ENCODE peak calls at places on chromosomes 6 and 20, in ten cellular contexts. One of them, this sample, is unnamed.

GRCh38 chr6:151211075-151211474 is 28.7 kb upstream of the AKAP12 start:
- DNase-seq in heart right ventricle: no peak
- DNase-seq in activated CD4-positive, alpha-beta T cell treated with anti-CD3 and anti-CD28 coated beads, Interleukin-2, amount 50 U/mL, for 1 hour: no peak
- DNase-seq in activated gamma-delta T cell treated with Interleukin-2 at 50 U/mL for 16 hours: no peak
- DNase-seq in stimulated activated CD4-positive, alpha-beta T cell treated with anti-CD3 and anti-CD28 coated beads, Interleukin-1b, Interleukin-23, amount 100 ng/mL, for 1 hour: no peak
- DNase-seq in T-helper 9 cell: no peak
- DNase-seq in heart left ventricle: no peak
- DNase-seq in hippocampal formation: no peak
- DNase-seq in naive thymus-derived CD4-positive, alpha-beta T cell: no peak
- DNase-seq in breast epithelium: no peak
- DNase-seq in this sample: no peak

GRCh38 chr6:98839788-98840361 is 5.5 kb downstream of the POU3F2 start:
- DNase-seq in activated CD4-positive, alpha-beta T cell treated with anti-CD3 and anti-CD28 coated beads, Interleukin-2, amount 50 U/mL, for 1 hour: no peak
- DNase-seq in heart right ventricle: no peak
- DNase-seq in naive thymus-derived CD4-positive, alpha-beta T cell: no peak
- DNase-seq in stimulated activated CD4-positive, alpha-beta T cell treated with anti-CD3 and anti-CD28 coated beads, Interleukin-1b, Interleukin-23, amount 100 ng/mL, for 1 hour: no peak
- DNase-seq in heart left ventricle: no peak
- DNase-seq in activated gamma-delta T cell treated with Interleukin-2 at 50 U/mL for 16 hours: no peak
- DNase-seq in breast epithelium: no peak
- DNase-seq in hippocampal formation: no peak
- DNase-seq in T-helper 9 cell: no peak
- DNase-seq in this sample: no peak

GRCh38 chr6:29705389-29706231 is 17.6 kb upstream of the HLA-F start:
- DNase-seq in heart left ventricle: no peak
- DNase-seq in heart right ventricle: peak
- DNase-seq in activated CD4-positive, alpha-beta T cell treated with anti-CD3 and anti-CD28 coated beads, Interleukin-2, amount 50 U/mL, for 1 hour: no peak
- DNase-seq in breast epithelium: no peak
- DNase-seq in T-helper 9 cell: no peak
- DNase-seq in naive thymus-derived CD4-positive, alpha-beta T cell: peak
- DNase-seq in hippocampal formation: peak
- DNase-seq in activated gamma-delta T cell treated with Interleukin-2 at 50 U/mL for 16 hours: no peak
- DNase-seq in stimulated activated CD4-positive, alpha-beta T cell treated with anti-CD3 and anti-CD28 coated beads, Interleukin-1b, Interleukin-23, amount 100 ng/mL, for 1 hour: no peak
- DNase-seq in this sample: no peak

GRCh38 chr6:52540286-52540902 is 36.5 kb downstream of the TRAM2 start:
- DNase-seq in heart left ventricle: no peak
- DNase-seq in naive thymus-derived CD4-positive, alpha-beta T cell: no peak
- DNase-seq in activated gamma-delta T cell treated with Interleukin-2 at 50 U/mL for 16 hours: no peak
- DNase-seq in T-helper 9 cell: no peak
- DNase-seq in breast epithelium: no peak
- DNase-seq in activated CD4-positive, alpha-beta T cell treated with anti-CD3 and anti-CD28 coated beads, Interleukin-2, amount 50 U/mL, for 1 hour: no peak
- DNase-seq in stimulated activated CD4-positive, alpha-beta T cell treated with anti-CD3 and anti-CD28 coated beads, Interleukin-1b, Interleukin-23, amount 100 ng/mL, for 1 hour: no peak
- DNase-seq in heart right ventricle: no peak
- DNase-seq in hippocampal formation: no peak
- DNase-seq in this sample: no peak

GRCh38 chr20:57103146-57103800 is 163.2 kb downstream of the BMP7 start:
- DNase-seq in naive thymus-derived CD4-positive, alpha-beta T cell: no peak
- DNase-seq in stimulated activated CD4-positive, alpha-beta T cell treated with anti-CD3 and anti-CD28 coated beads, Interleukin-1b, Interleukin-23, amount 100 ng/mL, for 1 hour: no peak
- DNase-seq in activated CD4-positive, alpha-beta T cell treated with anti-CD3 and anti-CD28 coated beads, Interleukin-2, amount 50 U/mL, for 1 hour: no peak
- DNase-seq in heart left ventricle: no peak
- DNase-seq in breast epithelium: no peak
- DNase-seq in heart right ventricle: no peak
- DNase-seq in hippocampal formation: peak
- DNase-seq in T-helper 9 cell: no peak
- DNase-seq in activated gamma-delta T cell treated with Interleukin-2 at 50 U/mL for 16 hours: no peak
- DNase-seq in this sample: no peak

GRCh38 chr6:135226537-135226936 is 45.4 kb downstream of the MYB start:
- DNase-seq in activated gamma-delta T cell treated with Interleukin-2 at 50 U/mL for 16 hours: no peak
- DNase-seq in heart right ventricle: no peak
- DNase-seq in stimulated activated CD4-positive, alpha-beta T cell treated with anti-CD3 and anti-CD28 coated beads, Interleukin-1b, Interleukin-23, amount 100 ng/mL, for 1 hour: no peak
- DNase-seq in T-helper 9 cell: no peak
- DNase-seq in breast epithelium: no peak
- DNase-seq in heart left ventricle: no peak
- DNase-seq in hippocampal formation: no peak
- DNase-seq in naive thymus-derived CD4-positive, alpha-beta T cell: no peak
- DNase-seq in activated CD4-positive, alpha-beta T cell treated with anti-CD3 and anti-CD28 coated beads, Interleukin-2, amount 50 U/mL, for 1 hour: no peak
- DNase-seq in this sample: no peak

GRCh38 chr6:20808984-20809383 is 274.7 kb downstream of the CDKAL1 start:
- DNase-seq in heart left ventricle: no peak
- DNase-seq in naive thymus-derived CD4-positive, alpha-beta T cell: no peak
- DNase-seq in stimulated activated CD4-positive, alpha-beta T cell treated with anti-CD3 and anti-CD28 coated beads, Interleukin-1b, Interleukin-23, amount 100 ng/mL, for 1 hour: no peak
- DNase-seq in T-helper 9 cell: no peak
- DNase-seq in activated CD4-positive, alpha-beta T cell treated with anti-CD3 and anti-CD28 coated beads, Interleukin-2, amount 50 U/mL, for 1 hour: no peak
- DNase-seq in activated gamma-delta T cell treated with Interleukin-2 at 50 U/mL for 16 hours: no peak
- DNase-seq in breast epithelium: no peak
- DNase-seq in heart right ventricle: no peak
- DNase-seq in hippocampal formation: no peak
- DNase-seq in this sample: no peak

GRCh38 chr6:119379809-119380208 is 30.2 kb upstream of the MAN1A1 start:
- DNase-seq in heart right ventricle: no peak
- DNase-seq in T-helper 9 cell: no peak
- DNase-seq in activated gamma-delta T cell treated with Interleukin-2 at 50 U/mL for 16 hours: no peak
- DNase-seq in activated CD4-positive, alpha-beta T cell treated with anti-CD3 and anti-CD28 coated beads, Interleukin-2, amount 50 U/mL, for 1 hour: no peak
- DNase-seq in stimulated activated CD4-positive, alpha-beta T cell treated with anti-CD3 and anti-CD28 coated beads, Interleukin-1b, Interleukin-23, amount 100 ng/mL, for 1 hour: no peak
- DNase-seq in hippocampal formation: no peak
- DNase-seq in naive thymus-derived CD4-positive, alpha-beta T cell: no peak
- DNase-seq in heart left ventricle: no peak
- DNase-seq in breast epithelium: no peak
- DNase-seq in this sample: no peak

GRCh38 chr6:122530440-122531046 is 58.9 kb upstream of the SERINC1 start:
- DNase-seq in stimulated activated CD4-positive, alpha-beta T cell treated with anti-CD3 and anti-CD28 coated beads, Interleukin-1b, Interleukin-23, amount 100 ng/mL, for 1 hour: peak
- DNase-seq in heart left ventricle: no peak
- DNase-seq in T-helper 9 cell: peak
- DNase-seq in activated CD4-positive, alpha-beta T cell treated with anti-CD3 and anti-CD28 coated beads, Interleukin-2, amount 50 U/mL, for 1 hour: peak
- DNase-seq in breast epithelium: no peak
- DNase-seq in naive thymus-derived CD4-positive, alpha-beta T cell: peak
- DNase-seq in activated gamma-delta T cell treated with Interleukin-2 at 50 U/mL for 16 hours: peak
- DNase-seq in heart right ventricle: peak
- DNase-seq in hippocampal formation: peak
- DNase-seq in this sample: peak

GRCh38 chr6:118580585-118581419 is 32.7 kb downstream of the PLN start:
- DNase-seq in hippocampal formation: peak
- DNase-seq in activated gamma-delta T cell treated with Interleukin-2 at 50 U/mL for 16 hours: peak
- DNase-seq in stimulated activated CD4-positive, alpha-beta T cell treated with anti-CD3 and anti-CD28 coated beads, Interleukin-1b, Interleukin-23, amount 100 ng/mL, for 1 hour: no peak
- DNase-seq in heart right ventricle: peak
- DNase-seq in T-helper 9 cell: no peak
- DNase-seq in breast epithelium: no peak
- DNase-seq in activated CD4-positive, alpha-beta T cell treated with anti-CD3 and anti-CD28 coated beads, Interleukin-2, amount 50 U/mL, for 1 hour: no peak
- DNase-seq in heart left ventricle: peak
- DNase-seq in naive thymus-derived CD4-positive, alpha-beta T cell: peak
- DNase-seq in this sample: no peak

GRCh38 chr6:19753822-19754221 is 83.3 kb upstream of the ID4 start:
- DNase-seq in stimulated activated CD4-positive, alpha-beta T cell treated with anti-CD3 and anti-CD28 coated beads, Interleukin-1b, Interleukin-23, amount 100 ng/mL, for 1 hour: no peak
- DNase-seq in activated CD4-positive, alpha-beta T cell treated with anti-CD3 and anti-CD28 coated beads, Interleukin-2, amount 50 U/mL, for 1 hour: no peak
- DNase-seq in heart left ventricle: no peak
- DNase-seq in activated gamma-delta T cell treated with Interleukin-2 at 50 U/mL for 16 hours: no peak
- DNase-seq in hippocampal formation: no peak
- DNase-seq in naive thymus-derived CD4-positive, alpha-beta T cell: no peak
- DNase-seq in T-helper 9 cell: no peak
- DNase-seq in breast epithelium: no peak
- DNase-seq in heart right ventricle: no peak
- DNase-seq in this sample: no peak

GRCh38 chr6:3227363-3228045 is at the start of gene TUBB2B:
- DNase-seq in heart right ventricle: no peak
- DNase-seq in heart left ventricle: no peak
- DNase-seq in activated CD4-positive, alpha-beta T cell treated with anti-CD3 and anti-CD28 coated beads, Interleukin-2, amount 50 U/mL, for 1 hour: no peak
- DNase-seq in stimulated activated CD4-positive, alpha-beta T cell treated with anti-CD3 and anti-CD28 coated beads, Interleukin-1b, Interleukin-23, amount 100 ng/mL, for 1 hour: no peak
- DNase-seq in hippocampal formation: peak
- DNase-seq in naive thymus-derived CD4-positive, alpha-beta T cell: no peak
- DNase-seq in activated gamma-delta T cell treated with Interleukin-2 at 50 U/mL for 16 hours: no peak
- DNase-seq in T-helper 9 cell: no peak
- DNase-seq in breast epithelium: no peak
- DNase-seq in this sample: no peak

GRCh38 chr6:105200133-105200730 is 20.4 kb upstream of the POPDC3 start:
- DNase-seq in breast epithelium: no peak
- DNase-seq in hippocampal formation: no peak
- DNase-seq in heart left ventricle: no peak
- DNase-seq in heart right ventricle: no peak
- DNase-seq in naive thymus-derived CD4-positive, alpha-beta T cell: no peak
- DNase-seq in stimulated activated CD4-positive, alpha-beta T cell treated with anti-CD3 and anti-CD28 coated beads, Interleukin-1b, Interleukin-23, amount 100 ng/mL, for 1 hour: no peak
- DNase-seq in activated CD4-positive, alpha-beta T cell treated with anti-CD3 and anti-CD28 coated beads, Interleukin-2, amount 50 U/mL, for 1 hour: no peak
- DNase-seq in T-helper 9 cell: no peak
- DNase-seq in activated gamma-delta T cell treated with Interleukin-2 at 50 U/mL for 16 hours: no peak
- DNase-seq in this sample: no peak

GRCh38 chr6:88970301-88970700 is 6.9 kb upstream of the RNGTT start:
- DNase-seq in naive thymus-derived CD4-positive, alpha-beta T cell: no peak
- DNase-seq in hippocampal formation: no peak
- DNase-seq in activated gamma-delta T cell treated with Interleukin-2 at 50 U/mL for 16 hours: no peak
- DNase-seq in breast epithelium: no peak
- DNase-seq in stimulated activated CD4-positive, alpha-beta T cell treated with anti-CD3 and anti-CD28 coated beads, Interleukin-1b, Interleukin-23, amount 100 ng/mL, for 1 hour: no peak
- DNase-seq in heart left ventricle: no peak
- DNase-seq in T-helper 9 cell: no peak
- DNase-seq in activated CD4-positive, alpha-beta T cell treated with anti-CD3 and anti-CD28 coated beads, Interleukin-2, amount 50 U/mL, for 1 hour: no peak
- DNase-seq in heart right ventricle: no peak
- DNase-seq in this sample: no peak

GRCh38 chr6:37523412-37523811 is 23.7 kb upstream of the CCDC167 start:
- DNase-seq in naive thymus-derived CD4-positive, alpha-beta T cell: no peak
- DNase-seq in breast epithelium: no peak
- DNase-seq in stimulated activated CD4-positive, alpha-beta T cell treated with anti-CD3 and anti-CD28 coated beads, Interleukin-1b, Interleukin-23, amount 100 ng/mL, for 1 hour: no peak
- DNase-seq in heart left ventricle: no peak
- DNase-seq in activated gamma-delta T cell treated with Interleukin-2 at 50 U/mL for 16 hours: no peak
- DNase-seq in heart right ventricle: no peak
- DNase-seq in T-helper 9 cell: no peak
- DNase-seq in hippocampal formation: no peak
- DNase-seq in activated CD4-positive, alpha-beta T cell treated with anti-CD3 and anti-CD28 coated beads, Interleukin-2, amount 50 U/mL, for 1 hour: no peak
- DNase-seq in this sample: no peak

GRCh38 chr20:17667445-17667844 is 14.6 kb downstream of the RRBP1 start:
- DNase-seq in T-helper 9 cell: no peak
- DNase-seq in naive thymus-derived CD4-positive, alpha-beta T cell: no peak
- DNase-seq in stimulated activated CD4-positive, alpha-beta T cell treated with anti-CD3 and anti-CD28 coated beads, Interleukin-1b, Interleukin-23, amount 100 ng/mL, for 1 hour: no peak
- DNase-seq in heart right ventricle: no peak
- DNase-seq in activated CD4-positive, alpha-beta T cell treated with anti-CD3 and anti-CD28 coated beads, Interleukin-2, amount 50 U/mL, for 1 hour: no peak
- DNase-seq in breast epithelium: no peak
- DNase-seq in heart left ventricle: no peak
- DNase-seq in hippocampal formation: no peak
- DNase-seq in activated gamma-delta T cell treated with Interleukin-2 at 50 U/mL for 16 hours: no peak
- DNase-seq in this sample: no peak

GRCh38 chr20:50689864-50690263 is 1.5 kb downstream of the RIPOR3 start:
- DNase-seq in stimulated activated CD4-positive, alpha-beta T cell treated with anti-CD3 and anti-CD28 coated beads, Interleukin-1b, Interleukin-23, amount 100 ng/mL, for 1 hour: no peak
- DNase-seq in activated gamma-delta T cell treated with Interleukin-2 at 50 U/mL for 16 hours: no peak
- DNase-seq in naive thymus-derived CD4-positive, alpha-beta T cell: no peak
- DNase-seq in breast epithelium: no peak
- DNase-seq in activated CD4-positive, alpha-beta T cell treated with anti-CD3 and anti-CD28 coated beads, Interleukin-2, amount 50 U/mL, for 1 hour: no peak
- DNase-seq in T-helper 9 cell: no peak
- DNase-seq in heart left ventricle: no peak
- DNase-seq in heart right ventricle: no peak
- DNase-seq in hippocampal formation: no peak
- DNase-seq in this sample: no peak

GRCh38 chr6:45044086-45044485 is 284.0 kb upstream of the RUNX2 start:
- DNase-seq in heart right ventricle: no peak
- DNase-seq in hippocampal formation: no peak
- DNase-seq in activated gamma-delta T cell treated with Interleukin-2 at 50 U/mL for 16 hours: no peak
- DNase-seq in activated CD4-positive, alpha-beta T cell treated with anti-CD3 and anti-CD28 coated beads, Interleukin-2, amount 50 U/mL, for 1 hour: no peak
- DNase-seq in breast epithelium: no peak
- DNase-seq in naive thymus-derived CD4-positive, alpha-beta T cell: no peak
- DNase-seq in stimulated activated CD4-positive, alpha-beta T cell treated with anti-CD3 and anti-CD28 coated beads, Interleukin-1b, Interleukin-23, amount 100 ng/mL, for 1 hour: no peak
- DNase-seq in heart left ventricle: no peak
- DNase-seq in T-helper 9 cell: no peak
- DNase-seq in this sample: no peak

GRCh38 chr20:21147593-21147992 is 21.7 kb downstream of the KIZ start:
- DNase-seq in heart right ventricle: no peak
- DNase-seq in activated CD4-positive, alpha-beta T cell treated with anti-CD3 and anti-CD28 coated beads, Interleukin-2, amount 50 U/mL, for 1 hour: no peak
- DNase-seq in naive thymus-derived CD4-positive, alpha-beta T cell: no peak
- DNase-seq in heart left ventricle: no peak
- DNase-seq in hippocampal formation: no peak
- DNase-seq in stimulated activated CD4-positive, alpha-beta T cell treated with anti-CD3 and anti-CD28 coated beads, Interleukin-1b, Interleukin-23, amount 100 ng/mL, for 1 hour: no peak
- DNase-seq in T-helper 9 cell: no peak
- DNase-seq in breast epithelium: no peak
- DNase-seq in activated gamma-delta T cell treated with Interleukin-2 at 50 U/mL for 16 hours: no peak
- DNase-seq in this sample: no peak

GRCh38 chr6:169397684-169398083 is 144.0 kb upstream of the THBS2 start:
- DNase-seq in naive thymus-derived CD4-positive, alpha-beta T cell: no peak
- DNase-seq in heart left ventricle: no peak
- DNase-seq in heart right ventricle: no peak
- DNase-seq in hippocampal formation: no peak
- DNase-seq in T-helper 9 cell: no peak
- DNase-seq in breast epithelium: no peak
- DNase-seq in activated CD4-positive, alpha-beta T cell treated with anti-CD3 and anti-CD28 coated beads, Interleukin-2, amount 50 U/mL, for 1 hour: no peak
- DNase-seq in stimulated activated CD4-positive, alpha-beta T cell treated with anti-CD3 and anti-CD28 coated beads, Interleukin-1b, Interleukin-23, amount 100 ng/mL, for 1 hour: no peak
- DNase-seq in activated gamma-delta T cell treated with Interleukin-2 at 50 U/mL for 16 hours: no peak
- DNase-seq in this sample: no peak

GRCh38 chr20:62141397-62142251 is 1.6 kb downstream of the PSMA7 start:
- DNase-seq in activated CD4-positive, alpha-beta T cell treated with anti-CD3 and anti-CD28 coated beads, Interleukin-2, amount 50 U/mL, for 1 hour: no peak
- DNase-seq in hippocampal formation: no peak
- DNase-seq in T-helper 9 cell: peak
- DNase-seq in heart right ventricle: no peak
- DNase-seq in heart left ventricle: no peak
- DNase-seq in activated gamma-delta T cell treated with Interleukin-2 at 50 U/mL for 16 hours: peak
- DNase-seq in breast epithelium: no peak
- DNase-seq in stimulated activated CD4-positive, alpha-beta T cell treated with anti-CD3 and anti-CD28 coated beads, Interleukin-1b, Interleukin-23, amount 100 ng/mL, for 1 hour: no peak
- DNase-seq in naive thymus-derived CD4-positive, alpha-beta T cell: peak
- DNase-seq in this sample: no peak

GRCh38 chr20:51380401-51381385 is 161.8 kb downstream of the NFATC2 start:
- DNase-seq in T-helper 9 cell: no peak
- DNase-seq in stimulated activated CD4-positive, alpha-beta T cell treated with anti-CD3 and anti-CD28 coated beads, Interleukin-1b, Interleukin-23, amount 100 ng/mL, for 1 hour: no peak
- DNase-seq in breast epithelium: no peak
- DNase-seq in activated gamma-delta T cell treated with Interleukin-2 at 50 U/mL for 16 hours: no peak
- DNase-seq in heart left ventricle: no peak
- DNase-seq in naive thymus-derived CD4-positive, alpha-beta T cell: peak
- DNase-seq in activated CD4-positive, alpha-beta T cell treated with anti-CD3 and anti-CD28 coated beads, Interleukin-2, amount 50 U/mL, for 1 hour: no peak
- DNase-seq in heart right ventricle: no peak
- DNase-seq in hippocampal formation: no peak
- DNase-seq in this sample: no peak

GRCh38 chr6:25769983-25770382 is 15.4 kb downstream of the SLC17A4 start:
- DNase-seq in activated CD4-positive, alpha-beta T cell treated with anti-CD3 and anti-CD28 coated beads, Interleukin-2, amount 50 U/mL, for 1 hour: no peak
- DNase-seq in heart right ventricle: no peak
- DNase-seq in hippocampal formation: no peak
- DNase-seq in activated gamma-delta T cell treated with Interleukin-2 at 50 U/mL for 16 hours: no peak
- DNase-seq in heart left ventricle: no peak
- DNase-seq in stimulated activated CD4-positive, alpha-beta T cell treated with anti-CD3 and anti-CD28 coated beads, Interleukin-1b, Interleukin-23, amount 100 ng/mL, for 1 hour: no peak
- DNase-seq in breast epithelium: no peak
- DNase-seq in T-helper 9 cell: no peak
- DNase-seq in naive thymus-derived CD4-positive, alpha-beta T cell: no peak
- DNase-seq in this sample: no peak

GRCh38 chr6:37168809-37169457 is 1.0 kb upstream of the PIM1 start:
- DNase-seq in heart left ventricle: no peak
- DNase-seq in stimulated activated CD4-positive, alpha-beta T cell treated with anti-CD3 and anti-CD28 coated beads, Interleukin-1b, Interleukin-23, amount 100 ng/mL, for 1 hour: no peak
- DNase-seq in T-helper 9 cell: no peak
- DNase-seq in activated CD4-positive, alpha-beta T cell treated with anti-CD3 and anti-CD28 coated beads, Interleukin-2, amount 50 U/mL, for 1 hour: peak
- DNase-seq in heart right ventricle: no peak
- DNase-seq in hippocampal formation: peak
- DNase-seq in naive thymus-derived CD4-positive, alpha-beta T cell: peak
- DNase-seq in activated gamma-delta T cell treated with Interleukin-2 at 50 U/mL for 16 hours: no peak
- DNase-seq in breast epithelium: no peak
- DNase-seq in this sample: no peak

GRCh38 chr6:16721977-16722376 is 39.3 kb downstream of the ATXN1 start:
- DNase-seq in breast epithelium: no peak
- DNase-seq in naive thymus-derived CD4-positive, alpha-beta T cell: no peak
- DNase-seq in heart right ventricle: no peak
- DNase-seq in activated CD4-positive, alpha-beta T cell treated with anti-CD3 and anti-CD28 coated beads, Interleukin-2, amount 50 U/mL, for 1 hour: no peak
- DNase-seq in T-helper 9 cell: no peak
- DNase-seq in stimulated activated CD4-positive, alpha-beta T cell treated with anti-CD3 and anti-CD28 coated beads, Interleukin-1b, Interleukin-23, amount 100 ng/mL, for 1 hour: no peak
- DNase-seq in hippocampal formation: no peak
- DNase-seq in activated gamma-delta T cell treated with Interleukin-2 at 50 U/mL for 16 hours: no peak
- DNase-seq in heart left ventricle: no peak
- DNase-seq in this sample: no peak

GRCh38 chr20:13264902-13265301 is 43.8 kb downstream of the ISM1 start:
- DNase-seq in T-helper 9 cell: no peak
- DNase-seq in heart right ventricle: no peak
- DNase-seq in naive thymus-derived CD4-positive, alpha-beta T cell: no peak
- DNase-seq in hippocampal formation: no peak
- DNase-seq in heart left ventricle: no peak
- DNase-seq in breast epithelium: no peak
- DNase-seq in activated gamma-delta T cell treated with Interleukin-2 at 50 U/mL for 16 hours: no peak
- DNase-seq in stimulated activated CD4-positive, alpha-beta T cell treated with anti-CD3 and anti-CD28 coated beads, Interleukin-1b, Interleukin-23, amount 100 ng/mL, for 1 hour: no peak
- DNase-seq in activated CD4-positive, alpha-beta T cell treated with anti-CD3 and anti-CD28 coated beads, Interleukin-2, amount 50 U/mL, for 1 hour: no peak
- DNase-seq in this sample: no peak

GRCh38 chr6:30643656-30644055 is 3.3 kb upstream of the C6orf136 start:
- DNase-seq in activated gamma-delta T cell treated with Interleukin-2 at 50 U/mL for 16 hours: no peak
- DNase-seq in hippocampal formation: no peak
- DNase-seq in T-helper 9 cell: no peak
- DNase-seq in activated CD4-positive, alpha-beta T cell treated with anti-CD3 and anti-CD28 coated beads, Interleukin-2, amount 50 U/mL, for 1 hour: no peak
- DNase-seq in breast epithelium: no peak
- DNase-seq in heart left ventricle: no peak
- DNase-seq in naive thymus-derived CD4-positive, alpha-beta T cell: no peak
- DNase-seq in heart right ventricle: no peak
- DNase-seq in stimulated activated CD4-positive, alpha-beta T cell treated with anti-CD3 and anti-CD28 coated beads, Interleukin-1b, Interleukin-23, amount 100 ng/mL, for 1 hour: no peak
- DNase-seq in this sample: no peak

GRCh38 chr6:148345176-148345575 is 2.5 kb downstream of the SASH1 start:
- DNase-seq in breast epithelium: no peak
- DNase-seq in T-helper 9 cell: no peak
- DNase-seq in heart left ventricle: no peak
- DNase-seq in stimulated activated CD4-positive, alpha-beta T cell treated with anti-CD3 and anti-CD28 coated beads, Interleukin-1b, Interleukin-23, amount 100 ng/mL, for 1 hour: no peak
- DNase-seq in hippocampal formation: no peak
- DNase-seq in activated CD4-positive, alpha-beta T cell treated with anti-CD3 and anti-CD28 coated beads, Interleukin-2, amount 50 U/mL, for 1 hour: no peak
- DNase-seq in activated gamma-delta T cell treated with Interleukin-2 at 50 U/mL for 16 hours: no peak
- DNase-seq in naive thymus-derived CD4-positive, alpha-beta T cell: no peak
- DNase-seq in heart right ventricle: peak
- DNase-seq in this sample: no peak

This sample was measured in NK-92 treated with Interleukin-12 subunit alpha and Interleukin-12 subunit beta, amount 100 ng/mL, for 24 hours.